ENCODE peak calls at places on chromosomes 4 and X, in six cellular contexts. H, U, O, A, T and K are unnamed samples.

GRCh38 chrX:31217111-31217510 is 145.3 kb upstream of the FTHL17 start:
- DNase-seq in H (no peak), U (no peak), O (no peak), A (no peak), T (no peak), K (no peak)

GRCh38 chrX:130213376-130213775 is 41.6 kb downstream of the RAB33A start:
- DNase-seq in H (no peak), U (no peak), O (no peak), A (no peak), T (no peak), K (no peak)

GRCh38 chrX:112785323-112785722 is 55.3 kb downstream of the AMOT start:
- DNase-seq in H (no peak), U (no peak), O (no peak), A (no peak), T (no peak), K (no peak)

GRCh38 chr4:60799214-60799613 is 400.9 kb upstream of the ADGRL3 start:
- DNase-seq in H (no peak), U (no peak), O (no peak), A (no peak), T (no peak), K (no peak)

GRCh38 chr4:141636077-141636770 is at the start of gene IL15:
- DNase-seq in H (peak; percentile 87), U (peak; percentile 41), O (peak; percentile 65), A (peak; percentile 81), T (peak; percentile 84), K (peak; percentile 81)

GRCh38 chrX:65331371-65331770 is 203.2 kb downstream of the LAS1L start:
- DNase-seq in H (no peak), U (no peak), O (no peak), A (no peak), T (no peak), K (no peak)

GRCh38 chr4:138175337-138175794 is 66.8 kb downstream of the SLC7A11 start:
- DNase-seq in H (no peak), U (peak; percentile 18), O (no peak), A (no peak), T (no peak), K (peak; percentile 48)

GRCh38 chr4:122764808-122765189 is 32.3 kb downstream of the BBS12 start:
- DNase-seq in H (peak; percentile 16), U (peak; percentile 90), O (no peak), A (no peak), T (no peak), K (peak; percentile 89)

GRCh38 chrX:95427389-95427788 is 1257.3 kb upstream of the DIAPH2 start:
- DNase-seq in H (no peak), U (peak; percentile 25), O (no peak), A (no peak), T (no peak), K (no peak)

GRCh38 chrX:68018248-68019203 is 414.8 kb downstream of the OPHN1 start:
- DNase-seq in H (no peak), U (peak; percentile 47), O (no peak), A (no peak), T (no peak), K (peak; percentile 5)

GRCh38 chr4:121096629-121097028 is 24.3 kb upstream of the NDNF start:
- DNase-seq in H (peak; percentile 9), U (peak; percentile 49), O (no peak), A (no peak), T (no peak), K (peak; percentile 51)

GRCh38 chr4:28006021-28006420 is 1145.4 kb downstream of the STIM2 start:
- DNase-seq in H (no peak), U (no peak), O (no peak), A (no peak), T (no peak), K (no peak)

GRCh38 chrX:6550999-6551398 is 16.1 kb upstream of the VCX3A start:
- DNase-seq in H (no peak), U (no peak), O (no peak), A (no peak), T (no peak), K (no peak)

GRCh38 chr4:182917182-182918043 is at the start of gene DCTD:
- DNase-seq in H (peak; percentile 85), U (peak; percentile 51), O (peak; percentile 84), A (peak; percentile 81), T (peak; percentile 88), K (peak; percentile 71)

GRCh38 chr4:186330368-186330767 is 64.4 kb downstream of the F11 start:
- DNase-seq in H (no peak), U (no peak), O (no peak), A (no peak), T (no peak), K (no peak)

GRCh38 chrX:94942603-94943002 is 1268.6 kb downstream of the FAM133A start:
- DNase-seq in H (no peak), U (no peak), O (no peak), A (no peak), T (no peak), K (no peak)

GRCh38 chr4:124483043-124483906 is 229.3 kb downstream of the ANKRD50 start:
- DNase-seq in H (no peak), U (no peak), O (no peak), A (no peak), T (no peak), K (peak; percentile 82)

GRCh38 chrX:37420756-37421155 is 71.6 kb downstream of the PRRG1 start:
- DNase-seq in H (no peak), U (no peak), O (no peak), A (no peak), T (no peak), K (no peak)

DNA sequence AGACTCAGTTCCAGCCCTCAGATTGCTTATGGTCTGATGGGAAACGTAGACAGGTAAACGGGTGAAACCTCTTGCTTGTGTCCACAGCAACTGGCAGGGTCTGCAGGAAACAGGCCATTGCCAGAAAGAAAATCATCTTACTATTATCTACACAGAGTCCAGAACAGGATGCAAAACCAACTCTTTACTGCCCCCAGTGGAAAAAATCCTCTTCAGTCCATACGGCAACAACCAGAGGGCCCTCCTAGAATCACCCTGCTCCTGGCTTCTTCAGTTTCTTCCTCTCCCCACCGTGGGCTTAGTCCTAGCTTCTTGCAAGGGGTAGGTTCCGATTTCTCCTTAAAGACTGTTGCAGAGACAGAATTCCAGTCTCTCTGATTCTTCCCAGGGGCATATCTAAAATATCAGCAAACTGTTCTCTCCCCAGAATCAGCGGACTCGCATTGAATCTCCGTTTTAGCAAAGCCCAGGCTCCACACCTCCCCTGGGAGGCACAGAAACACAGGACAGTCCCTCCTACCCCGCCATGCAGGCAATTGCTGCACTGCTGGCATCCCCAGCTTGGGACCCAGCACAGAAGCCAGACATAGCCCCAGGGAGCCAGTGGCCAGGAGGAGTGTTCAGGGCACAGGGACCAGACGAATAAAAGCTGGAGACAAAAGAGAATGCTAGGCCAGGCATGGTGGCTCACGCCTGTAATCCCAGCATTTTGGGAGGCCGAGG is 41.0 kb upstream of the SH3RF1 start:
- DNase-seq in H (peak; percentile 60), U (peak; percentile 68), O (no peak), A (no peak), T (no peak), K (peak; percentile 67)
- TF ChIP-seq CTCF in H (peak; percentile 35), U (peak; percentile 65), O (peak; percentile 43), A (peak; percentile 26), T (peak; percentile 69), K (peak; percentile 71)

GRCh38 chr4:4260185-4260751 is 12.2 kb upstream of the TMEM128 start:
- DNase-seq in H (peak; percentile 50), U (peak; percentile 65), O (no peak), A (no peak), T (no peak), K (peak; percentile 69)
- TF ChIP-seq CTCF in H (peak; percentile 16), U (peak; percentile 49), O (no peak), A (no peak), T (peak; percentile 27), K (peak; percentile 51)

GRCh38 chr4:56260320-56260719 is 127.0 kb downstream of the AASDH start:
- DNase-seq in H (no peak), U (no peak), O (no peak), A (no peak), T (no peak), K (no peak)

GRCh38 chr4:56259595-56259994 is 127.7 kb downstream of the AASDH start:
- DNase-seq in H (no peak), U (no peak), O (no peak), A (no peak), T (no peak), K (no peak)

GRCh38 chr4:56253631-56254241 is 133.6 kb downstream of the AASDH start:
- DNase-seq in H (no peak), U (no peak), O (no peak), A (no peak), T (no peak), K (no peak)

GRCh38 chr4:56252561-56253152 is 134.6 kb downstream of the AASDH start:
- DNase-seq in H (no peak), U (no peak), O (no peak), A (no peak), T (no peak), K (no peak)

GRCh38 chr4:56255820-56256219 is 131.5 kb downstream of the AASDH start:
- DNase-seq in H (no peak), U (peak; percentile 2), O (no peak), A (no peak), T (no peak), K (no peak)
- TF ChIP-seq CTCF in H (no peak), U (no peak), O (no peak), A (no peak), T (no peak), K (no peak)

DNA sequence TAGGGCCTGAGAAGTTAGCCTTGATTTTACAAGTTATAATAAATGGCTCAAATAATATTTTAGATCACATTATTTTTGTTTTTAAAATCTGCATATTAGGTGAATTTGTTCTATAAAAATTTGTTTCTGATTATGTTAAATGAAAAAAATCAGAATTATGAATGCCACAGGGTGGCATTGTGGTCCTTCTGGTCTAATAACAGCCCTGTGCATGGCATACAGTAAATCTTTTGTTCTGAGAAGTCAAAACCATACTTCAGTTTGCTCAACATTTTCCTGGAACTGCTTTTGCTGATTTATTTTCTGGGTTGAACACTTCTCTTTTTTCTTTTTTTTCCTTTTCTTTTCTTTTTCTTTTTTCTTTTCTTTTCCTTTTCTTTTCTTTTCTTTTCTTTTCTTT is 101.0 kb upstream of the UBQLN2 start:
- DNase-seq in H (no peak), U (peak; percentile 0), O (no peak), A (no peak), T (no peak), K (no peak)
- TF ChIP-seq CTCF in H (no peak), U (no peak), O (no peak), A (no peak), T (no peak), K (no peak)

DNA sequence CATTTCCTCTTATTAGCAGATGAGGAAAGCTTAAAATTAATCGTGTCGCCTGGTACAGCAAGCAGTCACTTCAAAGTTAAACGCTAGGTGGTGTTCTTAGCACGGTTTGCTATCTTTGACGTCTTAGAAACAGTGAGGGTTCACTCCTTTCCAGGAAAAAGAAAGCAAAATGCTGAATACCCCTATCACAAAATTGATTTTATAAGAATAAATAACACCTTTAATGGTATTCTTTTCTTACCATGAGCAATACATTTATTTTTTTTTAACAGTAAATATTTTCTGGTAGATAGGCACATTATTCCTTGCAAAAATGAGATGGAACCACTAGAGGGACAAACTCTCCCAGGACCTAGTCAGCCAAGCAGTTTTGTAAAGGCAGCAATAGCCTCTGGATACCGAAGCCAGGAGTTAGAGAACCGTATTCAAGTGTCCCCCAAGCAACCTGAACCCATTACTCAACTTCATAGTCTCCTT is 153.9 kb downstream of the KDR start:
- DNase-seq in H (peak; percentile 15), U (peak; percentile 63), O (no peak), A (no peak), T (no peak), K (peak; percentile 59)
- TF ChIP-seq CTCF in H (peak; percentile 60), U (peak; percentile 66), O (peak; percentile 57), A (peak; percentile 46), T (peak; percentile 64), K (peak; percentile 75)